ENCODE peak calls at places on chromosomes 2 and 18, in ten cellular contexts. One of them, this sample, is unnamed.

GRCh38 chr2:20188851-20189250 is 36.1 kb downstream of the SDC1 start:
- DNase-seq in coronary artery: no peak
- DNase-seq in CD8-positive, alpha-beta memory T cell: no peak
- DNase-seq in HepG2: no peak
- DNase-seq in A549: no peak
- DNase-seq in IMR-90: no peak
- DNase-seq in tibial artery: no peak
- DNase-seq in neural progenitor cell: peak
- DNase-seq in CD8-positive, alpha-beta T cell: no peak
- DNase-seq in uterus: no peak
- DNase-seq in this sample: no peak

GRCh38 chr2:84223191-84223590 is 235.9 kb downstream of the SUCLG1 start:
- DNase-seq in coronary artery: no peak
- DNase-seq in CD8-positive, alpha-beta memory T cell: no peak
- DNase-seq in HepG2: no peak
- DNase-seq in A549: no peak
- DNase-seq in IMR-90: peak
- DNase-seq in tibial artery: no peak
- DNase-seq in neural progenitor cell: no peak
- DNase-seq in CD8-positive, alpha-beta T cell: no peak
- DNase-seq in uterus: no peak
- DNase-seq in this sample: no peak

GRCh38 chr2:146246017-146246733 is 1598.7 kb upstream of the ACVR2A start:
- DNase-seq in coronary artery: no peak
- DNase-seq in CD8-positive, alpha-beta memory T cell: no peak
- DNase-seq in HepG2: no peak
- DNase-seq in A549: no peak
- DNase-seq in IMR-90: peak
- DNase-seq in tibial artery: no peak
- DNase-seq in neural progenitor cell: no peak
- DNase-seq in CD8-positive, alpha-beta T cell: no peak
- DNase-seq in uterus: no peak
- DNase-seq in this sample: no peak

GRCh38 chr2:237490009-237490804 is 3.2 kb downstream of the MLPH start:
- DNase-seq in coronary artery: peak
- DNase-seq in CD8-positive, alpha-beta memory T cell: no peak
- DNase-seq in HepG2: no peak
- DNase-seq in A549: no peak
- DNase-seq in IMR-90: no peak
- DNase-seq in tibial artery: no peak
- DNase-seq in neural progenitor cell: no peak
- DNase-seq in CD8-positive, alpha-beta T cell: no peak
- DNase-seq in uterus: no peak
- DNase-seq in this sample: no peak

GRCh38 chr18:10304853-10305252 is 149.6 kb upstream of the APCDD1 start:
- DNase-seq in coronary artery: no peak
- DNase-seq in CD8-positive, alpha-beta memory T cell: no peak
- DNase-seq in HepG2: no peak
- DNase-seq in A549: no peak
- DNase-seq in IMR-90: peak
- DNase-seq in tibial artery: no peak
- DNase-seq in neural progenitor cell: no peak
- DNase-seq in CD8-positive, alpha-beta T cell: no peak
- DNase-seq in uterus: no peak
- DNase-seq in this sample: no peak

GRCh38 chr18:59966913-59967312 is 67.1 kb downstream of the PMAIP1 start:
- DNase-seq in coronary artery: no peak
- DNase-seq in CD8-positive, alpha-beta memory T cell: no peak
- DNase-seq in HepG2: no peak
- DNase-seq in A549: no peak
- DNase-seq in IMR-90: no peak
- DNase-seq in tibial artery: no peak
- DNase-seq in neural progenitor cell: no peak
- DNase-seq in CD8-positive, alpha-beta T cell: no peak
- DNase-seq in uterus: no peak
- DNase-seq in this sample: no peak

GRCh38 chr2:88521445-88522070 is 69.1 kb upstream of the FOXI3 start:
- DNase-seq in coronary artery: no peak
- DNase-seq in CD8-positive, alpha-beta memory T cell: no peak
- DNase-seq in HepG2: no peak
- DNase-seq in A549: no peak
- DNase-seq in IMR-90: no peak
- DNase-seq in tibial artery: no peak
- DNase-seq in neural progenitor cell: no peak
- DNase-seq in CD8-positive, alpha-beta T cell: no peak
- DNase-seq in uterus: no peak
- DNase-seq in this sample: no peak

GRCh38 chr18:45666006-45666405 is 50.7 kb downstream of the SLC14A2 start:
- DNase-seq in coronary artery: no peak
- DNase-seq in CD8-positive, alpha-beta memory T cell: no peak
- DNase-seq in HepG2: no peak
- DNase-seq in A549: no peak
- DNase-seq in IMR-90: no peak
- DNase-seq in tibial artery: no peak
- DNase-seq in neural progenitor cell: no peak
- DNase-seq in CD8-positive, alpha-beta T cell: no peak
- DNase-seq in uterus: no peak
- DNase-seq in this sample: no peak

GRCh38 chr2:61707984-61708852 is 145.6 kb downstream of the FAM161A start:
- DNase-seq in coronary artery: no peak
- DNase-seq in CD8-positive, alpha-beta memory T cell: no peak
- DNase-seq in HepG2: peak
- DNase-seq in A549: peak
- DNase-seq in IMR-90: peak
- DNase-seq in tibial artery: no peak
- DNase-seq in neural progenitor cell: peak
- DNase-seq in CD8-positive, alpha-beta T cell: no peak
- DNase-seq in uterus: no peak
- DNase-seq in this sample: no peak

GRCh38 chr2:105519516-105519915 is 120.7 kb upstream of the FHL2 start:
- DNase-seq in coronary artery: no peak
- DNase-seq in CD8-positive, alpha-beta memory T cell: no peak
- DNase-seq in HepG2: no peak
- DNase-seq in A549: no peak
- DNase-seq in IMR-90: no peak
- DNase-seq in tibial artery: no peak
- DNase-seq in neural progenitor cell: no peak
- DNase-seq in CD8-positive, alpha-beta T cell: no peak
- DNase-seq in uterus: no peak
- DNase-seq in this sample: no peak

GRCh38 chr2:45396671-45397070 is 214.4 kb downstream of the SRBD1 start:
- DNase-seq in coronary artery: no peak
- DNase-seq in CD8-positive, alpha-beta memory T cell: no peak
- DNase-seq in HepG2: no peak
- DNase-seq in A549: no peak
- DNase-seq in IMR-90: no peak
- DNase-seq in tibial artery: no peak
- DNase-seq in neural progenitor cell: no peak
- DNase-seq in CD8-positive, alpha-beta T cell: no peak
- DNase-seq in uterus: no peak
- DNase-seq in this sample: no peak

GRCh38 chr2:156672569-156673270 is 236.5 kb downstream of the GPD2 start:
- DNase-seq in coronary artery: no peak
- DNase-seq in CD8-positive, alpha-beta memory T cell: no peak
- DNase-seq in HepG2: no peak
- DNase-seq in A549: no peak
- DNase-seq in IMR-90: no peak
- DNase-seq in tibial artery: no peak
- DNase-seq in neural progenitor cell: no peak
- DNase-seq in CD8-positive, alpha-beta T cell: no peak
- DNase-seq in uterus: no peak
- DNase-seq in this sample: no peak

GRCh38 chr18:47050468-47050867 is 15.0 kb upstream of the ELOA2 start:
- DNase-seq in coronary artery: no peak
- DNase-seq in CD8-positive, alpha-beta memory T cell: no peak
- DNase-seq in HepG2: peak
- DNase-seq in A549: no peak
- DNase-seq in IMR-90: peak
- DNase-seq in tibial artery: no peak
- DNase-seq in neural progenitor cell: peak
- DNase-seq in CD8-positive, alpha-beta T cell: no peak
- DNase-seq in uterus: no peak
- DNase-seq in this sample: peak

GRCh38 chr2:195610708-195611107 is 46.3 kb upstream of the SLC39A10 start:
- DNase-seq in coronary artery: no peak
- DNase-seq in CD8-positive, alpha-beta memory T cell: no peak
- DNase-seq in HepG2: no peak
- DNase-seq in A549: no peak
- DNase-seq in IMR-90: no peak
- DNase-seq in tibial artery: no peak
- DNase-seq in neural progenitor cell: no peak
- DNase-seq in CD8-positive, alpha-beta T cell: no peak
- DNase-seq in uterus: no peak
- DNase-seq in this sample: no peak

GRCh38 chr2:191155608-191156071 is 4.8 kb upstream of the STAT4 start:
- DNase-seq in coronary artery: no peak
- DNase-seq in CD8-positive, alpha-beta memory T cell: no peak
- DNase-seq in HepG2: no peak
- DNase-seq in A549: peak
- DNase-seq in IMR-90: peak
- DNase-seq in tibial artery: no peak
- DNase-seq in neural progenitor cell: no peak
- DNase-seq in CD8-positive, alpha-beta T cell: no peak
- DNase-seq in uterus: no peak
- DNase-seq in this sample: no peak

GRCh38 chr2:235508371-235509160 is 14.7 kb downstream of the AGAP1 start:
- DNase-seq in coronary artery: no peak
- DNase-seq in CD8-positive, alpha-beta memory T cell: no peak
- DNase-seq in HepG2: no peak
- DNase-seq in A549: no peak
- DNase-seq in IMR-90: no peak
- DNase-seq in tibial artery: no peak
- DNase-seq in neural progenitor cell: no peak
- DNase-seq in CD8-positive, alpha-beta T cell: no peak
- DNase-seq in uterus: no peak
- DNase-seq in this sample: no peak

GRCh38 chr2:134460583-134460998 is 206.7 kb downstream of the MGAT5 start:
- DNase-seq in coronary artery: no peak
- DNase-seq in CD8-positive, alpha-beta memory T cell: no peak
- DNase-seq in HepG2: peak
- DNase-seq in A549: peak
- DNase-seq in IMR-90: peak
- DNase-seq in tibial artery: peak
- DNase-seq in neural progenitor cell: peak
- DNase-seq in CD8-positive, alpha-beta T cell: peak
- DNase-seq in uterus: peak
- DNase-seq in this sample: no peak

DNA sequence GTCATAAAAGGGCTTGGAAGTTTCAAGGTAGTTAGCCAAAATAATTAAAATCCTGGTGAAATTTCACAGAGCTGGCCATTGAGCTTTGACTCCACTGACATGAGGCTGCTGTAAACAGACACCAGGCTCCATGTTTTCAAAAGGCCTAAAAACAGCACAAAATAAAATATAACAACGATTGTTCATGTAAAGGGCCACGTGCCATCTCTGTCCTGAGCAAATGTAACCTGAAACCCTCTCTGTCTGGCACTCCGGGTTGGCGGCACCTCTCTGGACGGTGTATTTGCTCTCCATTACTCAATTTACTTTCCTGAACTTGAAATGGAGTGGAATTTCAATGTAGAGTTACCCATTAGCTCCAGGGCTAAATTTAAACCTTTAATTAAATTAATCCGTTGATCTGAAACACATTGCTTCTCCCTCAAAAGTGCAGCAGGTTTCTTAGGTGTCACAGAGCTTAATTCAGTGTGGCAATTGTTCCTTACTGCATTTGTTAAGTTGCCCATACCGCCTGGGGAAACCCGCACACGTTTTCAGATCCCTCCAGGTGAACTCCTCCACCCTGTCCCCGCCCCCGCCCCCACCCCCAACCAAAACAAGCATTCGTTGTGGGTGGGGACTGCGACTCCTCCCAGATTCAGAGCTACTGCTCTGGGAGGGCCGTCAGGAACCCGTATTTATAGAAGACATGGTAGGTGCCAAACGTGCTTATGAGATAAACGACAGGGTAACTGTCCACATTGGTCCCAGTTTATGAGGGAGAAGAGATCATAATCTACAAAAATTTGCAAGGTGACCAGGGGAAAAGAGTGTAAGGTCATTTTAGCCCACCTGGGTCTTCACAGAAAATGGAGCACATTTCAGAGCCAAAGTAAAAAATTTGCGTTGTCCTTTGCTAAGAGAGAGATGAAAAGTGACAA is 1.2 kb upstream of the CABLES1 start:
- DNase-seq in coronary artery: no peak
- DNase-seq in CD8-positive, alpha-beta memory T cell: no peak
- DNase-seq in HepG2: peak
- DNase-seq in A549: peak
- DNase-seq in IMR-90: no peak
- DNase-seq in tibial artery: no peak
- DNase-seq in neural progenitor cell: peak
- DNase-seq in CD8-positive, alpha-beta T cell: peak
- DNase-seq in uterus: no peak
- DNase-seq in this sample: peak
- H3K4me3 ChIP-seq in coronary artery: peak
- H3K4me3 ChIP-seq in CD8-positive, alpha-beta memory T cell: peak
- H3K4me3 ChIP-seq in HepG2: peak
- H3K4me3 ChIP-seq in A549: peak
- H3K4me3 ChIP-seq in IMR-90: peak
- H3K4me3 ChIP-seq in tibial artery: peak
- H3K4me3 ChIP-seq in neural progenitor cell: peak
- H3K4me3 ChIP-seq in CD8-positive, alpha-beta T cell: no peak
- H3K4me3 ChIP-seq in uterus: peak
- H3K4me3 ChIP-seq in this sample: peak

GRCh38 chr2:425947-426346 is 138.1 kb upstream of the ALKAL2 start:
- DNase-seq in coronary artery: no peak
- DNase-seq in CD8-positive, alpha-beta memory T cell: no peak
- DNase-seq in HepG2: no peak
- DNase-seq in A549: no peak
- DNase-seq in IMR-90: no peak
- DNase-seq in tibial artery: no peak
- DNase-seq in neural progenitor cell: no peak
- DNase-seq in CD8-positive, alpha-beta T cell: no peak
- DNase-seq in uterus: no peak
- DNase-seq in this sample: no peak
- H3K27ac ChIP-seq in coronary artery: no peak
- H3K27ac ChIP-seq in CD8-positive, alpha-beta memory T cell: no peak
- H3K27ac ChIP-seq in HepG2: no peak
- H3K27ac ChIP-seq in A549: no peak
- H3K27ac ChIP-seq in IMR-90: no peak
- H3K27ac ChIP-seq in tibial artery: no peak
- H3K27ac ChIP-seq in neural progenitor cell: no peak
- H3K27ac ChIP-seq in CD8-positive, alpha-beta T cell: no peak
- H3K27ac ChIP-seq in uterus: no peak
- H3K27ac ChIP-seq in this sample: no peak

GRCh38 chr2:26765475-26766200 is 1.6 kb downstream of the SLC35F6 start:
- DNase-seq in coronary artery: no peak
- DNase-seq in CD8-positive, alpha-beta memory T cell: no peak
- DNase-seq in HepG2: no peak
- DNase-seq in A549: no peak
- DNase-seq in IMR-90: no peak
- DNase-seq in tibial artery: no peak
- DNase-seq in neural progenitor cell: no peak
- DNase-seq in CD8-positive, alpha-beta T cell: no peak
- DNase-seq in uterus: no peak
- DNase-seq in this sample: no peak
- H3K4me3 ChIP-seq in coronary artery: peak
- H3K4me3 ChIP-seq in CD8-positive, alpha-beta memory T cell: peak
- H3K4me3 ChIP-seq in HepG2: peak
- H3K4me3 ChIP-seq in A549: peak
- H3K4me3 ChIP-seq in IMR-90: peak
- H3K4me3 ChIP-seq in tibial artery: peak
- H3K4me3 ChIP-seq in neural progenitor cell: no peak
- H3K4me3 ChIP-seq in CD8-positive, alpha-beta T cell: peak
- H3K4me3 ChIP-seq in uterus: no peak
- H3K4me3 ChIP-seq in this sample: no peak

GRCh38 chr2:47067788-47068407 is 87.2 kb downstream of the STPG4 start:
- DNase-seq in coronary artery: no peak
- DNase-seq in CD8-positive, alpha-beta memory T cell: no peak
- DNase-seq in HepG2: peak
- DNase-seq in A549: no peak
- DNase-seq in IMR-90: no peak
- DNase-seq in tibial artery: no peak
- DNase-seq in neural progenitor cell: no peak
- DNase-seq in CD8-positive, alpha-beta T cell: no peak
- DNase-seq in uterus: no peak
- DNase-seq in this sample: no peak
- H3K27ac ChIP-seq in coronary artery: peak
- H3K27ac ChIP-seq in CD8-positive, alpha-beta memory T cell: no peak
- H3K27ac ChIP-seq in HepG2: peak
- H3K27ac ChIP-seq in A549: peak
- H3K27ac ChIP-seq in IMR-90: peak
- H3K27ac ChIP-seq in tibial artery: peak
- H3K27ac ChIP-seq in neural progenitor cell: no peak
- H3K27ac ChIP-seq in CD8-positive, alpha-beta T cell: no peak
- H3K27ac ChIP-seq in uterus: peak
- H3K27ac ChIP-seq in this sample: no peak

This sample was measured in naive thymus-derived CD4-positive, alpha-beta T cell.